ENCODE peak calls at places on chromosomes 12 and 14, in four cellular contexts. One of them, this sample, is unnamed.

GRCh38 chr12:10307630-10308029 is at the start of gene KLRD1:
- DNase-seq in fibroblast of lung: peak; percentile 22
- DNase-seq in MM.1S: no peak
- DNase-seq in tibial nerve: no peak
- DNase-seq in this sample: no peak

GRCh38 chr12:12396727-12397126 is 39.8 kb downstream of the BORCS5 start:
- DNase-seq in fibroblast of lung: no peak
- DNase-seq in MM.1S: no peak
- DNase-seq in tibial nerve: no peak
- DNase-seq in this sample: no peak

GRCh38 chr12:49567302-49567610 is 686 bp downstream of the MCRS1 start:
- DNase-seq in fibroblast of lung: no peak
- DNase-seq in MM.1S: no peak
- DNase-seq in tibial nerve: no peak
- DNase-seq in this sample: no peak

GRCh38 chr12:57112492-57113294 is 1.5 kb upstream of the STAT6 start:
- DNase-seq in fibroblast of lung: no peak
- DNase-seq in tibial nerve: no peak
- DNase-seq in MM.1S: peak; percentile 82
- DNase-seq in this sample: no peak

GRCh38 chr12:85779768-85780167 is 56.4 kb downstream of the RASSF9 start:
- DNase-seq in MM.1S: no peak
- DNase-seq in tibial nerve: no peak
- DNase-seq in fibroblast of lung: no peak
- DNase-seq in this sample: no peak

GRCh38 chr12:15393037-15393436 is 70.7 kb downstream of the PTPRO start:
- DNase-seq in fibroblast of lung: no peak
- DNase-seq in MM.1S: no peak
- DNase-seq in tibial nerve: no peak
- DNase-seq in this sample: no peak

GRCh38 chr14:74804219-74804825 is 41.2 kb downstream of the YLPM1 start:
- DNase-seq in tibial nerve: no peak
- DNase-seq in MM.1S: peak; percentile 6
- DNase-seq in fibroblast of lung: peak; percentile 53
- DNase-seq in this sample: no peak

GRCh38 chr12:56645201-56645716 is 525 bp downstream of the ATP5F1B start:
- DNase-seq in fibroblast of lung: no peak
- DNase-seq in tibial nerve: no peak
- DNase-seq in MM.1S: peak; percentile 25
- DNase-seq in this sample: peak; percentile 36

GRCh38 chr12:29519585-29520182 is 22.2 kb upstream of the OVCH1 start:
- DNase-seq in tibial nerve: no peak
- DNase-seq in fibroblast of lung: peak; percentile 45
- DNase-seq in MM.1S: peak; percentile 57
- DNase-seq in this sample: no peak

GRCh38 chr14:20295067-20295466 is 10.7 kb downstream of the TTC5 start:
- DNase-seq in tibial nerve: no peak
- DNase-seq in fibroblast of lung: no peak
- DNase-seq in MM.1S: no peak
- DNase-seq in this sample: no peak

GRCh38 chr12:66859751-66860440 is 181.0 kb upstream of the GRIP1 start:
- DNase-seq in fibroblast of lung: no peak
- DNase-seq in tibial nerve: no peak
- DNase-seq in MM.1S: no peak
- DNase-seq in this sample: no peak

GRCh38 chr12:102167821-102168605 is 29.6 kb downstream of the PMCH start:
- DNase-seq in tibial nerve: no peak
- DNase-seq in MM.1S: no peak
- DNase-seq in fibroblast of lung: peak; percentile 6
- DNase-seq in this sample: no peak

GRCh38 chr14:81398196-81398891 is 1.8 kb downstream of the STON2 start:
- DNase-seq in fibroblast of lung: no peak
- DNase-seq in MM.1S: no peak
- DNase-seq in tibial nerve: no peak
- DNase-seq in this sample: no peak

GRCh38 chr12:121611306-121611705 is 15.0 kb upstream of the ORAI1 start:
- DNase-seq in tibial nerve: no peak
- DNase-seq in MM.1S: no peak
- DNase-seq in fibroblast of lung: no peak
- DNase-seq in this sample: no peak

GRCh38 chr12:27732281-27732680 is 21.6 kb downstream of the MRPS35 start:
- DNase-seq in fibroblast of lung: no peak
- DNase-seq in MM.1S: peak; percentile 52
- DNase-seq in tibial nerve: no peak
- DNase-seq in this sample: no peak

GRCh38 chr12:54935235-54935951 is 49.2 kb downstream of the TESPA1 start:
- DNase-seq in tibial nerve: no peak
- DNase-seq in fibroblast of lung: peak; percentile 96
- DNase-seq in MM.1S: no peak
- DNase-seq in this sample: no peak

GRCh38 chr12:68237523-68238070 is 12.0 kb upstream of the IL26 start:
- DNase-seq in tibial nerve: no peak
- DNase-seq in MM.1S: no peak
- DNase-seq in fibroblast of lung: peak; percentile 59
- DNase-seq in this sample: no peak

GRCh38 chr12:119673634-119674033 is 5.7 kb downstream of the PRKAB1 start:
- DNase-seq in MM.1S: no peak
- DNase-seq in fibroblast of lung: no peak
- DNase-seq in tibial nerve: no peak
- DNase-seq in this sample: no peak

GRCh38 chr14:74582910-74583581 is 29.0 kb downstream of the LTBP2 start:
- DNase-seq in tibial nerve: no peak
- DNase-seq in MM.1S: no peak
- DNase-seq in fibroblast of lung: no peak
- DNase-seq in this sample: peak; percentile 55

GRCh38 chr12:21301-22189 is 45.0 kb upstream of the IQSEC3 start:
- DNase-seq in tibial nerve: no peak
- DNase-seq in fibroblast of lung: no peak
- DNase-seq in MM.1S: peak; percentile 6
- DNase-seq in this sample: no peak

GRCh38 chr12:123794027-123794426 is 31.9 kb downstream of the DNAH10 start:
- DNase-seq in MM.1S: no peak
- DNase-seq in fibroblast of lung: no peak
- DNase-seq in tibial nerve: no peak
- DNase-seq in this sample: no peak

GRCh38 chr12:80607361-80608135 is 99.9 kb upstream of the MYF6 start:
- DNase-seq in fibroblast of lung: no peak
- DNase-seq in tibial nerve: no peak
- DNase-seq in MM.1S: no peak
- DNase-seq in this sample: no peak

GRCh38 chr12:53042607-53043454 is 7.0 kb upstream of the TNS2 start:
- DNase-seq in fibroblast of lung: no peak
- DNase-seq in tibial nerve: no peak
- DNase-seq in MM.1S: no peak
- DNase-seq in this sample: no peak

GRCh38 chr12:64633940-64634337 is 23.6 kb downstream of the RASSF3 start:
- DNase-seq in fibroblast of lung: peak; percentile 75
- DNase-seq in tibial nerve: no peak
- DNase-seq in MM.1S: no peak
- DNase-seq in this sample: peak; percentile 53

GRCh38 chr12:13536219-13536910 is 339.8 kb downstream of the EMP1 start:
- DNase-seq in fibroblast of lung: no peak
- DNase-seq in MM.1S: no peak
- DNase-seq in tibial nerve: no peak
- DNase-seq in this sample: no peak

GRCh38 chr14:68210729-68211299 is 391.2 kb downstream of the RAD51B start:
- DNase-seq in MM.1S: peak; percentile 84
- DNase-seq in fibroblast of lung: peak; percentile 99
- DNase-seq in tibial nerve: no peak
- DNase-seq in this sample: no peak

GRCh38 chr12:124379379-124379937 is 84.6 kb downstream of the RFLNA start:
- DNase-seq in MM.1S: no peak
- DNase-seq in tibial nerve: no peak
- DNase-seq in fibroblast of lung: no peak
- DNase-seq in this sample: no peak

GRCh38 chr14:55473786-55474185 is 33.4 kb upstream of the TBPL2 start:
- DNase-seq in MM.1S: no peak
- DNase-seq in fibroblast of lung: no peak
- DNase-seq in tibial nerve: no peak
- DNase-seq in this sample: no peak

GRCh38 chr14:101065696-101066694 is 162.5 kb upstream of the RTL1 start:
- DNase-seq in tibial nerve: peak; percentile 6
- DNase-seq in fibroblast of lung: no peak
- DNase-seq in MM.1S: no peak
- DNase-seq in this sample: no peak

GRCh38 chr12:127257366-127257935 is 1009.5 kb upstream of the TMEM132C start:
- DNase-seq in MM.1S: no peak
- DNase-seq in tibial nerve: no peak
- DNase-seq in fibroblast of lung: peak; percentile 76
- DNase-seq in this sample: no peak

GRCh38 chr14:23361320-23361719 is 3.7 kb downstream of the EFS start:
- DNase-seq in MM.1S: no peak
- DNase-seq in tibial nerve: no peak
- DNase-seq in fibroblast of lung: peak; percentile 63
- DNase-seq in this sample: no peak

GRCh38 chr14:23360496-23360895 is 4.5 kb downstream of the EFS start:
- DNase-seq in fibroblast of lung: no peak
- DNase-seq in MM.1S: no peak
- DNase-seq in tibial nerve: no peak
- DNase-seq in this sample: no peak

GRCh38 chr14:23364164-23364571 is 804 bp downstream of the EFS start:
- DNase-seq in fibroblast of lung: peak; percentile 12
- DNase-seq in tibial nerve: peak; percentile 36
- DNase-seq in MM.1S: no peak
- DNase-seq in this sample: no peak

GRCh38 chr14:23361763-23362162 is 3.2 kb downstream of the EFS start:
- DNase-seq in fibroblast of lung: no peak
- DNase-seq in tibial nerve: no peak
- DNase-seq in MM.1S: no peak
- DNase-seq in this sample: no peak

GRCh38 chr14:23362200-23362599 is 2.8 kb downstream of the EFS start:
- DNase-seq in tibial nerve: no peak
- DNase-seq in fibroblast of lung: peak; percentile 34
- DNase-seq in MM.1S: no peak
- DNase-seq in this sample: no peak
- TF ChIP-seq CTCF in tibial nerve: no peak
- TF ChIP-seq CTCF in fibroblast of lung: peak; percentile 32
- TF ChIP-seq CTCF in MM.1S: no peak
- TF ChIP-seq CTCF in this sample: no peak

GRCh38 chr14:43001729-43002128 is 1395.1 kb downstream of the LRFN5 start:
- DNase-seq in MM.1S: no peak
- DNase-seq in fibroblast of lung: no peak
- DNase-seq in tibial nerve: no peak
- DNase-seq in this sample: no peak
- H3K27ac ChIP-seq in MM.1S: no peak overlapping the region
- H3K27ac ChIP-seq in fibroblast of lung: no peak overlapping the region
- H3K27ac ChIP-seq in tibial nerve: no peak overlapping the region
- H3K27ac ChIP-seq in this sample: no peak overlapping the region

GRCh38 chr14:24404814-24405213 is 6.0 kb downstream of the NYNRIN start:
- DNase-seq in tibial nerve: no peak
- DNase-seq in fibroblast of lung: no peak
- DNase-seq in MM.1S: no peak
- DNase-seq in this sample: no peak

GRCh38 chr14:24399981-24400718 is 1.3 kb downstream of the NYNRIN start:
- DNase-seq in MM.1S: no peak
- DNase-seq in fibroblast of lung: no peak
- DNase-seq in tibial nerve: no peak
- DNase-seq in this sample: no peak

GRCh38 chr14:24401810-24402702 is 3.3 kb downstream of the NYNRIN start:
- DNase-seq in fibroblast of lung: no peak
- DNase-seq in MM.1S: no peak
- DNase-seq in tibial nerve: no peak
- DNase-seq in this sample: no peak

GRCh38 chr14:24406416-24406815 is 7.6 kb downstream of the NYNRIN start:
- DNase-seq in MM.1S: no peak
- DNase-seq in tibial nerve: no peak
- DNase-seq in fibroblast of lung: no peak
- DNase-seq in this sample: no peak

GRCh38 chr14:24403294-24404013 is 4.7 kb downstream of the NYNRIN start:
- DNase-seq in fibroblast of lung: peak; percentile 17
- DNase-seq in MM.1S: no peak
- DNase-seq in tibial nerve: no peak
- DNase-seq in this sample: peak; percentile 37
- H3K4me3 ChIP-seq in fibroblast of lung: no peak overlapping the region
- H3K4me3 ChIP-seq in MM.1S: no peak overlapping the region
- H3K4me3 ChIP-seq in tibial nerve: no peak overlapping the region
- H3K4me3 ChIP-seq in this sample: no peak overlapping the region

GRCh38 chr12:47364251-47364650 is 284.5 kb upstream of the AMIGO2 start:
- DNase-seq in tibial nerve: no peak
- DNase-seq in fibroblast of lung: no peak
- DNase-seq in MM.1S: no peak
- DNase-seq in this sample: no peak

GRCh38 chr12:47362131-47362686 is 282.4 kb upstream of the AMIGO2 start:
- DNase-seq in fibroblast of lung: no peak
- DNase-seq in tibial nerve: no peak
- DNase-seq in MM.1S: no peak
- DNase-seq in this sample: no peak

GRCh38 chr12:47360771-47361388 is 281.1 kb upstream of the AMIGO2 start:
- DNase-seq in fibroblast of lung: no peak
- DNase-seq in tibial nerve: no peak
- DNase-seq in MM.1S: peak; percentile 48
- DNase-seq in this sample: no peak

GRCh38 chr12:47366203-47366978 is 286.6 kb upstream of the AMIGO2 start:
- DNase-seq in tibial nerve: no peak
- DNase-seq in MM.1S: no peak
- DNase-seq in fibroblast of lung: no peak
- DNase-seq in this sample: no peak

GRCh38 chr12:47361389-47362031 is 281.8 kb upstream of the AMIGO2 start:
- DNase-seq in tibial nerve: no peak
- DNase-seq in MM.1S: peak; percentile 79
- DNase-seq in fibroblast of lung: no peak
- DNase-seq in this sample: no peak
- TF ChIP-seq CTCF in tibial nerve: no peak
- TF ChIP-seq CTCF in MM.1S: peak; percentile 21
- TF ChIP-seq CTCF in fibroblast of lung: no peak
- TF ChIP-seq CTCF in this sample: no peak

DNA sequence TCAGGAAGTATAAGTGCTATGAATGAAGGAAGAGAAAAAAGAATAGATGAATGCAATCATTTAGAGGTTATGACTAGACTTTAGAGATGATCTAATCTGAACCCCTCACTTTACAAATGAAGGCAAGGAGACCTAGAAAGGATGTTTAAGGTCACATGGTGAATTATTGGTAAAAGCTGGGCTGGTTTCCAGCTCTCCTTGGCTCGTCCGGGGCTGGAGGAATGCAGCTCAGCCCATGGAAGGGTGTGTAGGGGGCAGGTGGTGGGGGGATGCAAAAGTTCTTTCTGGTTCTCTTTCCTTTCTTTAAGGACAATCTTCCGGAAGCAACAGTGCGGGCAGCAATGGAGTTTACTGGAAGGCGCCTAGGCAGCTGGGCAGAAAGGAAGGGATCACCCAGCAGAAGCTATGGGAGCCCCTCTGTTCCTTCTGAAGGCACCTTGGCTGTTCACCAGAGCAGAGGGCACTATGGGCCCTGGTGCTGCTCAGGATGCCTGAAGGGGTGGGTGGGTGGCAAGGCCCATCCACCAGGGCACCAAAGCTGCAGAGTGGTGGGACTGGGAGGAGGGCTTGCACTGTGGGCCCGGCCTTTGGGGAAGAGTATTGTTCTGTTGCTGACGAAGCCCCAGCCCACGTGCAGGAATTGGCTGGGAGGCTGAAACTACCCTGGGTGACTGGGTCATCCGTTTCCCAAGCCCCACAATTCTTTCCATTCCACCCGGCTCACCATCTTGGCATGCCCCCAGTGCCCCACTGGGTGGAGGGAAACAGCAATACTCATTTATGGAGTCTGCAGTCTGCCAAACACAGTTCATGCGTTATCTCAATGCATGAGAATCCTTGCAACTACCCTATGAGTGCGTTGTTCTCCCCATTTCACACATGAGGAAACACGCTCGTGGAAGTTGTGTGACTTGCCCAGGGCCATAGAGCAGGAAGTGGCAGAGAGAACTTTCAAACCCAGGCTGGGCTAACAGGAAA is 78.2 kb downstream of the IRF2BPL start:
- DNase-seq in tibial nerve: no peak
- DNase-seq in fibroblast of lung: peak; percentile 81
- DNase-seq in MM.1S: no peak
- DNase-seq in this sample: no peak
- H3K27ac ChIP-seq in tibial nerve: peak overlapping the region; percentile 97
- H3K27ac ChIP-seq in fibroblast of lung: peak overlapping the region; percentile 27
- H3K27ac ChIP-seq in MM.1S: no peak overlapping the region
- H3K27ac ChIP-seq in this sample: peak overlapping the region; percentile 82